ENCODE peak calls at places on chromosomes 4 and X, in eight cellular contexts. V is body of pancreas, W is left lung, S is RWPE2, U is A549, D is right cardiac atrium, N is gastrocnemius medialis, J is GM12878. B is an unnamed sample.

GRCh38 chrX:135505356-135505755 is 15.1 kb upstream of the INTS6L start:
- ATAC-seq in V (no peak), W (no peak), S (no peak), U (no peak), D (no peak), N (no peak), J (no peak), B (no peak)

GRCh38 chr4:126191536-126191935 is 876.8 kb downstream of the FAT4 start:
- ATAC-seq in V (no peak), W (no peak), S (no peak), U (no peak), D (no peak), N (no peak), J (no peak), B (no peak)

GRCh38 chr4:60241886-60242285 is 958.2 kb upstream of the ADGRL3 start:
- ATAC-seq in V (no peak), W (no peak), S (no peak), U (no peak), D (no peak), N (no peak), J (no peak), B (no peak)

GRCh38 chrX:68238568-68238967 is 194.7 kb downstream of the OPHN1 start:
- ATAC-seq in V (no peak), W (no peak), S (no peak), U (peak), D (no peak), N (no peak), J (peak), B (no peak)

GRCh38 chr4:142406051-142406549 is 440.0 kb downstream of the INPP4B start:
- ATAC-seq in V (no peak), W (peak), S (peak), U (peak), D (peak), N (no peak), J (peak), B (no peak)

GRCh38 chr4:25423548-25423947 is 46.5 kb downstream of the ANAPC4 start:
- ATAC-seq in V (no peak), W (no peak), S (no peak), U (no peak), D (peak), N (no peak), J (no peak), B (no peak)

GRCh38 chr4:15106417-15106816 is 104.1 kb downstream of the CPEB2 start:
- ATAC-seq in V (no peak), W (no peak), S (no peak), U (no peak), D (no peak), N (no peak), J (no peak), B (no peak)

GRCh38 chrX:15158350-15158735 is 111.5 kb downstream of the ASB9 start:
- ATAC-seq in V (no peak), W (no peak), S (no peak), U (no peak), D (no peak), N (no peak), J (peak), B (no peak)

GRCh38 chr4:158255727-158256324 is 45.5 kb downstream of the TMEM144 start:
- ATAC-seq in V (peak), W (peak), S (peak), U (peak), D (peak), N (peak), J (peak), B (peak)

GRCh38 chr4:99029018-99029735 is 33.7 kb downstream of the METAP1 start:
- ATAC-seq in V (no peak), W (no peak), S (peak), U (no peak), D (no peak), N (no peak), J (peak), B (no peak)

GRCh38 chrX:28966335-28966734 is 379.1 kb downstream of the IL1RAPL1 start:
- ATAC-seq in V (no peak), W (no peak), S (no peak), U (no peak), D (no peak), N (no peak), J (no peak), B (no peak)

GRCh38 chrX:119757979-119758681 is at the start of gene SOWAHD:
- ATAC-seq in V (peak), W (peak), S (peak), U (peak), D (peak), N (no peak), J (peak), B (peak)

GRCh38 chrX:107924136-107924746 is 57.9 kb downstream of the TEX13B start:
- ATAC-seq in V (no peak), W (no peak), S (no peak), U (no peak), D (no peak), N (no peak), J (no peak), B (no peak)

GRCh38 chr4:40066651-40067050 is 10.0 kb downstream of the N4BP2 start:
- ATAC-seq in V (no peak), W (no peak), S (no peak), U (no peak), D (no peak), N (no peak), J (peak), B (no peak)

GRCh38 chr4:95694411-95694810 is 145.5 kb upstream of the PDHA2 start:
- ATAC-seq in V (no peak), W (no peak), S (no peak), U (no peak), D (no peak), N (no peak), J (no peak), B (no peak)

GRCh38 chr4:5870220-5870619 is 22.7 kb downstream of the CRMP1 start:
- ATAC-seq in V (no peak), W (no peak), S (no peak), U (no peak), D (no peak), N (no peak), J (no peak), B (no peak)

GRCh38 chrX:70089575-70090297 is 27.5 kb downstream of the OTUD6A start:
- ATAC-seq in V (no peak), W (no peak), S (no peak), U (no peak), D (no peak), N (no peak), J (no peak), B (no peak)

GRCh38 chrX:73944582-73944947 is 359.4 kb upstream of the ZCCHC13 start:
- ATAC-seq in V (peak), W (peak), S (no peak), U (peak), D (no peak), N (no peak), J (peak), B (no peak)

GRCh38 chrX:109535578-109535977 is 1.1 kb upstream of the NXT2 start:
- ATAC-seq in V (no peak), W (no peak), S (no peak), U (no peak), D (no peak), N (no peak), J (no peak), B (no peak)

GRCh38 chr4:170124391-170124790 is 34.6 kb upstream of the AADAT start:
- ATAC-seq in V (no peak), W (no peak), S (no peak), U (no peak), D (no peak), N (no peak), J (no peak), B (no peak)

GRCh38 chr4:147313114-147313513 is 167.8 kb upstream of the EDNRA start:
- ATAC-seq in V (no peak), W (peak), S (no peak), U (no peak), D (no peak), N (no peak), J (no peak), B (no peak)

GRCh38 chr4:165443276-165443675 is 64.5 kb downstream of the CPE start:
- ATAC-seq in V (no peak), W (no peak), S (no peak), U (no peak), D (no peak), N (no peak), J (no peak), B (no peak)

GRCh38 chr4:100288811-100289529 is 98.7 kb upstream of the DDIT4L start:
- ATAC-seq in V (no peak), W (no peak), S (no peak), U (no peak), D (no peak), N (no peak), J (no peak), B (no peak)

GRCh38 chrX:24023972-24024664 is 2.9 kb downstream of the KLHL15 start:
- ATAC-seq in V (peak), W (peak), S (no peak), U (peak), D (no peak), N (no peak), J (peak), B (no peak)

GRCh38 chrX:47278684-47279083 is 45.9 kb downstream of the USP11 start:
- ATAC-seq in V (no peak), W (no peak), S (peak), U (no peak), D (no peak), N (no peak), J (no peak), B (no peak)

GRCh38 chr4:112736718-112737135 is 99.8 kb downstream of the LARP7 start:
- ATAC-seq in V (no peak), W (no peak), S (no peak), U (no peak), D (no peak), N (no peak), J (peak), B (no peak)

GRCh38 chr4:36285784-36286480 is 4.5 kb downstream of the DTHD1 start:
- ATAC-seq in V (no peak), W (peak), S (peak), U (no peak), D (no peak), N (no peak), J (peak), B (no peak)

GRCh38 chrX:96685205-96686099 is 810 bp downstream of the DIAPH2 start:
- ATAC-seq in V (peak), W (peak), S (peak), U (peak), D (peak), N (peak), J (peak), B (peak)

GRCh38 chr4:77765720-77766119 is 53.4 kb downstream of the CNOT6L start:
- ATAC-seq in V (no peak), W (no peak), S (no peak), U (no peak), D (no peak), N (no peak), J (no peak), B (no peak)

GRCh38 chr4:84967292-84967651 is 782 bp upstream of the WDFY3 start:
- ATAC-seq in V (no peak), W (peak), S (no peak), U (peak), D (peak), N (peak), J (no peak), B (peak)

GRCh38 chrX:154300815-154301214 is 5.2 kb downstream of the TKTL1 start:
- ATAC-seq in V (no peak), W (no peak), S (no peak), U (no peak), D (no peak), N (no peak), J (no peak), B (no peak)

GRCh38 chr4:169439244-169439643 is 168.5 kb upstream of the SH3RF1 start:
- ATAC-seq in V (no peak), W (peak), S (no peak), U (no peak), D (peak), N (no peak), J (no peak), B (no peak)

GRCh38 chr4:70531981-70532380 is 13.6 kb downstream of the AMTN start:
- ATAC-seq in V (no peak), W (no peak), S (no peak), U (peak), D (no peak), N (no peak), J (peak), B (no peak)

GRCh38 chrX:154516655-154517100 is 646 bp upstream of the FAM3A start:
- ATAC-seq in V (peak), W (peak), S (peak), U (peak), D (peak), N (peak), J (no peak), B (peak)

GRCh38 chrX:9466115-9466495 is 1.2 kb downstream of the TBL1X start:
- ATAC-seq in V (no peak), W (peak), S (peak), U (peak), D (peak), N (peak), J (peak), B (no peak)

GRCh38 chr4:90084967-90085295 is 42.3 kb upstream of the CCSER1 start:
- ATAC-seq in V (no peak), W (no peak), S (no peak), U (no peak), D (no peak), N (no peak), J (peak), B (no peak)

GRCh38 chr4:174582463-174582862 is 60.2 kb upstream of the HPGD start:
- ATAC-seq in V (no peak), W (no peak), S (no peak), U (no peak), D (no peak), N (no peak), J (peak), B (no peak)

GRCh38 chr4:141246243-141246642 is 25.5 kb downstream of the ZNF330 start:
- ATAC-seq in V (no peak), W (peak), S (peak), U (no peak), D (no peak), N (no peak), J (no peak), B (no peak)

GRCh38 chr4:141248029-141248428 is 27.3 kb downstream of the ZNF330 start:
- ATAC-seq in V (no peak), W (peak), S (no peak), U (no peak), D (peak), N (no peak), J (no peak), B (peak)

GRCh38 chr4:141244419-141244818 is 23.7 kb downstream of the ZNF330 start:
- ATAC-seq in V (no peak), W (no peak), S (no peak), U (no peak), D (no peak), N (no peak), J (no peak), B (no peak)

GRCh38 chr4:141246683-141247429 is 26.2 kb downstream of the ZNF330 start:
- ATAC-seq in V (no peak), W (no peak), S (peak), U (no peak), D (no peak), N (no peak), J (no peak), B (no peak)

DNA sequence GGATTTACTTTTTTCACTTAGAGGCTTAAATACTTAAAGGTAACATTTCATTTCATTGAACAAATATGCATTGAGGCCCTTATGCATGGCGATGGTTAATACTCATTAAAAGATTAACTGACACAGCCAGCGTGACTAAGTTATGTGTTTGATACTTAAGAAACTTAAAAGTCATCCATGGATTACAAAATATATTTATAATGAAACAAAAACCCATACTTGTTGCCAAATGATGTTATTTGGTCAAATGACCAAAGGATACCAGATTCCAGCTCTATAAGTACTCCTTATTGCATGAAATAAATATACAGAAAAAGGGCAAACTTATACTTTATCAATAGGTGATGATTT is 26.7 kb downstream of the ZNF330 start:
- ATAC-seq in V (no peak), W (no peak), S (no peak), U (no peak), D (no peak), N (no peak), J (no peak), B (no peak)
- H3K27ac ChIP-seq in V (no peak), W (no peak), S (no peak), U (no peak), D (no peak), N (no peak), J (no peak), B (no peak)

GRCh38 chr4:56656346-56656643 is 24.8 kb downstream of the HOPX start:
- ATAC-seq in V (no peak), W (peak), S (peak), U (no peak), D (peak), N (peak), J (peak), B (no peak)
- H3K27ac ChIP-seq in V (no peak), W (peak), S (no peak), U (no peak), D (no peak), N (peak), J (no peak), B (no peak)

GRCh38 chr4:102761478-102761790 is 666 bp upstream of the MANBA start:
- ATAC-seq in V (no peak), W (peak), S (no peak), U (no peak), D (no peak), N (no peak), J (no peak), B (no peak)
- H3K27ac ChIP-seq in V (peak), W (peak), S (no peak), U (peak), D (peak), N (peak), J (no peak), B (peak)

DNA sequence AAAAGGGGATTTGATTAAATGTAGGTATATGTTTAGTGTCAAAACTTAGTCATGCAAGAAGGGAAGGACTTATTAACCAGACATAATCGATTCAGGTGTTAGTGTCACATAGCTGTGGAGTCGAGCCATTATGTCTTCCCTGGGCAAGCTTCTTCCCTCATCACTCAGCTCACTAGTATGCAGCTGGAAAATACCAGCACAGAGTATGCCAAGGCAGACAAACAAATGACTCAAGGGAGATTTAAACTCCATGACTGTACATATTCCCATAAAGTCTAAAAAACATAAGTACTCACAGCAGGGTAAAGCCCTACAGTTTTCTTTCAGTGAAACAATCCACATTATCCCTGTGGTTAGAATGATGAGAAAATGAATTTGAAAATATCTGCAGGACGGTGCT is 304.5 kb downstream of the CBLL2 start:
- ATAC-seq in V (no peak), W (no peak), S (peak), U (no peak), D (no peak), N (no peak), J (no peak), B (no peak)
- H3K27ac ChIP-seq in V (no peak), W (no peak), S (no peak), U (no peak), D (no peak), N (no peak), J (no peak), B (no peak)

GRCh38 chrX:112784692-112785091 is 55.9 kb downstream of the AMOT start:
- ATAC-seq in V (no peak), W (no peak), S (no peak), U (no peak), D (no peak), N (no peak), J (no peak), B (no peak)
- H3K27ac ChIP-seq in V (no peak), W (no peak), S (no peak), U (no peak), D (no peak), N (no peak), J (no peak), B (no peak)

GRCh38 chr4:55180980-55181379 is 55.6 kb upstream of the KDR start:
- ATAC-seq in V (no peak), W (no peak), S (no peak), U (no peak), D (no peak), N (no peak), J (no peak), B (no peak)

GRCh38 chr4:55184600-55185523 is 59.5 kb upstream of the KDR start:
- ATAC-seq in V (peak), W (peak), S (peak), U (peak), D (peak), N (no peak), J (peak), B (peak)

GRCh38 chr4:55178226-55179005 is 53.0 kb upstream of the KDR start:
- ATAC-seq in V (no peak), W (no peak), S (no peak), U (no peak), D (no peak), N (no peak), J (no peak), B (no peak)

GRCh38 chr4:55183926-55184599 is 58.7 kb upstream of the KDR start:
- ATAC-seq in V (no peak), W (peak), S (peak), U (peak), D (peak), N (no peak), J (no peak), B (no peak)

DNA sequence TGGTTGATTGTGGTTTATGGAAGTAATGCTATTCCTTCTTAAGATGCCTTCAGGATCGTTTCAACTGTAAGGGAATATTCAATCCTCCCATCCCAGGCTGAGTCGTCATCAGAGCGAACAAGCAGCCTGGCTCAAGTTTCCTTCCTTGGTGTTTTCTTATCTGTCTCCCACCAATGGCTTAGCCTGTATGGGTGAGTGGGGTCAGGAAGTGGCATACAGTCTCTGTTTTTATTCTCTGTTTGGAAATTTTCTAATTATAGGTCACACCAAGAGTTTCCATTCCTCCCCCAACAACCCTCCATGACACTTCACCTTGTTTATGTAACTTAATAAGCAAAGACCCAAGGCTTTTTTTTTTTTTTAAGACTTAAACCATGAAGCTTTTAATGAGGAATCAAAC is 56.2 kb upstream of the KDR start:
- ATAC-seq in V (no peak), W (no peak), S (no peak), U (no peak), D (no peak), N (no peak), J (no peak), B (no peak)
- H3K27ac ChIP-seq in V (no peak), W (no peak), S (no peak), U (no peak), D (no peak), N (no peak), J (no peak), B (no peak)

GRCh38 chrX:118495958-118496762 is 545 bp downstream of the DOCK11 start:
- ATAC-seq in V (peak), W (peak), S (peak), U (peak), D (peak), N (peak), J (peak), B (peak)
- H3K27ac ChIP-seq in V (peak), W (peak), S (no peak), U (peak), D (peak), N (peak), J (peak), B (peak)

B was measured in gastroesophageal sphincter.